ENCODE peak calls at places on chromosomes 12 and 14, in ten cellular contexts. E is CD4-positive, alpha-beta T cell; Q is uterus; S is stomach; O is psoas muscle; W is CD8-positive, alpha-beta T cell; I is CD8-positive, alpha-beta memory T cell; R is adrenal gland; B is H1; X is trophoblast cell. J is an unnamed sample.

GRCh38 chr14:51208982-51209381 is 31.1 kb upstream of the TMX1 start:
- DNase-seq in E (no peak), W (no peak), S (no peak), B (no peak), Q (no peak), R (no peak), I (no peak), X (no peak), O (no peak), J (no peak)

GRCh38 chr12:62834971-62835547 is 99.9 kb downstream of the PPM1H start:
- DNase-seq in Q (peak), X (no peak), R (no peak), S (no peak), I (no peak), O (no peak), B (no peak), W (no peak), E (no peak), J (no peak)

GRCh38 chr12:67430708-67431335 is 161.7 kb downstream of the CAND1 start:
- DNase-seq in B (no peak), O (peak), R (peak), S (no peak), X (no peak), I (no peak), W (no peak), Q (peak), E (no peak), J (no peak)

GRCh38 chr12:20492251-20492728 is 124.0 kb downstream of the PDE3A start:
- DNase-seq in I (no peak), R (no peak), O (no peak), B (no peak), X (no peak), W (no peak), Q (no peak), E (no peak), S (no peak), J (peak)

GRCh38 chr12:124713041-124713435 is 145.6 kb upstream of the NCOR2 start:
- DNase-seq in O (peak), W (no peak), I (no peak), E (no peak), S (peak), Q (no peak), B (no peak), X (peak), R (peak), J (no peak)

GRCh38 chr14:91009501-91010152 is 50.8 kb downstream of the RPS6KA5 start:
- DNase-seq in I (no peak), B (no peak), R (no peak), Q (no peak), X (peak), O (no peak), E (no peak), W (no peak), S (no peak), J (peak)

GRCh38 chr12:52742822-52743457 is 34.2 kb downstream of the KRT76 start:
- DNase-seq in W (no peak), B (no peak), Q (no peak), R (no peak), S (no peak), I (no peak), X (no peak), O (no peak), E (no peak), J (no peak)

GRCh38 chr14:35402323-35403084 is 2.0 kb downstream of the NFKBIA start:
- DNase-seq in Q (no peak), O (peak), X (peak), W (peak), R (no peak), S (no peak), I (peak), B (no peak), E (peak), J (no peak)

GRCh38 chr14:101113108-101113612 is 209.6 kb upstream of the RTL1 start:
- DNase-seq in X (no peak), R (peak), B (peak), I (no peak), O (peak), E (no peak), W (peak), S (peak), Q (no peak), J (no peak)

GRCh38 chr12:30963709-30964564 is 37.4 kb downstream of the TSPAN11 start:
- DNase-seq in B (no peak), E (no peak), R (no peak), Q (no peak), X (no peak), W (no peak), S (no peak), O (peak), I (no peak), J (no peak)

GRCh38 chr12:49283541-49284429 is 11.2 kb upstream of the PRPH start:
- DNase-seq in B (peak), X (no peak), I (no peak), R (no peak), W (no peak), O (no peak), S (no peak), Q (no peak), E (no peak), J (no peak)

GRCh38 chr12:100437038-100437841 is 36.4 kb upstream of the NR1H4 start:
- DNase-seq in B (no peak), O (no peak), Q (no peak), I (no peak), E (no peak), W (no peak), S (no peak), R (no peak), X (no peak), J (no peak)

GRCh38 chr14:100292776-100293461 is 13.3 kb downstream of the SLC25A29 start:
- DNase-seq in I (no peak), S (no peak), Q (peak), O (peak), E (no peak), W (no peak), X (no peak), B (no peak), R (no peak), J (no peak)

GRCh38 chr12:47164730-47165439 is 85.1 kb upstream of the AMIGO2 start:
- DNase-seq in I (no peak), E (no peak), B (no peak), Q (no peak), X (no peak), S (no peak), O (no peak), W (no peak), R (no peak), J (no peak)
- H3K27ac ChIP-seq in I (no peak), E (no peak), B (no peak), Q (no peak), X (no peak), S (no peak), O (no peak), W (no peak), R (no peak), J (no peak)

GRCh38 chr12:47225356-47225755 is 145.6 kb upstream of the AMIGO2 start:
- DNase-seq in O (no peak), S (no peak), Q (no peak), R (no peak), I (no peak), W (no peak), B (no peak), X (no peak), E (no peak), J (no peak)
- H3K27ac ChIP-seq in O (no peak), S (no peak), Q (no peak), R (no peak), I (no peak), W (no peak), B (no peak), X (no peak), E (no peak), J (no peak)

GRCh38 chr12:32024884-32025599 is 65.8 kb downstream of the RESF1 start:
- DNase-seq in S (no peak), X (no peak), R (no peak), Q (no peak), I (no peak), W (no peak), B (no peak), O (no peak), E (no peak), J (no peak)
- H3K27ac ChIP-seq in S (no peak), X (peak), R (no peak), Q (no peak), I (no peak), W (no peak), B (no peak), O (no peak), E (no peak), J (no peak)

GRCh38 chr12:95942106-95942531 is 295 bp downstream of the CCDC38 start:
- DNase-seq in X (no peak), I (no peak), W (no peak), R (peak), B (no peak), Q (no peak), O (no peak), E (no peak), S (no peak), J (no peak)
- H3K27ac ChIP-seq in X (no peak), I (peak), W (peak), R (peak), B (no peak), Q (peak), O (peak), E (peak), S (peak), J (peak)

GRCh38 chr12:47858511-47859266 is 39.0 kb upstream of the HDAC7 start:
- DNase-seq in B (no peak), I (no peak), R (no peak), X (no peak), Q (no peak), E (no peak), S (no peak), O (no peak), W (no peak), J (no peak)
- H3K27ac ChIP-seq in B (no peak), I (no peak), R (no peak), X (no peak), Q (no peak), E (no peak), S (no peak), O (no peak), W (no peak), J (no peak)

GRCh38 chr12:116000252-116000651 is 277.2 kb downstream of the MED13L start:
- DNase-seq in R (no peak), Q (no peak), B (no peak), I (no peak), O (no peak), E (no peak), S (no peak), W (no peak), X (no peak), J (no peak)

GRCh38 chr12:115999582-115999981 is 277.9 kb downstream of the MED13L start:
- DNase-seq in W (no peak), O (no peak), X (no peak), I (no peak), B (no peak), E (no peak), Q (no peak), R (no peak), S (no peak), J (no peak)

GRCh38 chr12:115993715-115994114 is 283.8 kb downstream of the MED13L start:
- DNase-seq in I (no peak), O (no peak), Q (no peak), E (no peak), S (no peak), W (no peak), R (no peak), X (no peak), B (no peak), J (no peak)

GRCh38 chr12:115998789-115999478 is 278.6 kb downstream of the MED13L start:
- DNase-seq in X (no peak), S (no peak), W (no peak), B (no peak), O (no peak), I (no peak), Q (no peak), R (no peak), E (no peak), J (no peak)

GRCh38 chr12:115998119-115998633 is 279.3 kb downstream of the MED13L start:
- DNase-seq in W (no peak), I (peak), S (no peak), B (peak), X (peak), E (no peak), R (no peak), Q (no peak), O (no peak), J (no peak)
- H3K27ac ChIP-seq in W (no peak), I (no peak), S (peak), B (no peak), X (no peak), E (no peak), R (peak), Q (peak), O (peak), J (no peak)

GRCh38 chr12:96234591-96235496 is 40.7 kb downstream of the ELK3 start:
- DNase-seq in E (no peak), I (no peak), B (no peak), X (no peak), Q (peak), S (no peak), W (no peak), R (no peak), O (no peak), J (no peak)
- H3K27ac ChIP-seq in E (no peak), I (no peak), B (no peak), X (no peak), Q (peak), S (no peak), W (no peak), R (peak), O (peak), J (no peak)